ENCODE peak calls at places on chromosomes 11 and 22, in five cellular contexts. M, Z, S, X and C are unnamed samples.

GRCh38 chr11:83257638-83258229 is 28.4 kb downstream of the CCDC90B start:
- DNase-seq in M (no peak), Z (no peak), S (peak; percentile 56), X (no peak), C (no peak)

GRCh38 chr22:48316245-48316875 is 1511.3 kb downstream of the BRD1 start:
- DNase-seq in M (no peak), Z (no peak), S (no peak), X (no peak), C (no peak)

GRCh38 chr11:102664001-102664752 is 39.0 kb upstream of the MMP20 start:
- DNase-seq in M (no peak), Z (no peak), S (peak; percentile 7), X (peak; percentile 13), C (peak; percentile 13)

GRCh38 chr11:82889133-82890001 is 10.9 kb downstream of the PRCP start:
- DNase-seq in M (no peak), Z (no peak), S (no peak), X (no peak), C (no peak)

GRCh38 chr11:126497581-126498109 is 142.2 kb downstream of the ST3GAL4 start:
- DNase-seq in M (no peak), Z (no peak), S (no peak), X (no peak), C (no peak)

GRCh38 chr11:128548655-128549255 is 38.6 kb downstream of the ETS1 start:
- DNase-seq in M (no peak), Z (no peak), S (no peak), X (no peak), C (no peak)

GRCh38 chr11:68269414-68270081 is 2.2 kb downstream of the C11orf24 start:
- DNase-seq in M (no peak), Z (no peak), S (peak; percentile 57), X (no peak), C (no peak)

GRCh38 chr11:104531075-104531474 is 367.1 kb upstream of the PDGFD start:
- DNase-seq in M (peak; percentile 10), Z (no peak), S (peak; percentile 0), X (no peak), C (no peak)

GRCh38 chr11:68090706-68091105 is 30.5 kb downstream of the CHKA start:
- DNase-seq in M (no peak), Z (no peak), S (no peak), X (no peak), C (no peak)

GRCh38 chr11:5737091-5737490 is 843 bp downstream of the OR56B1 start:
- DNase-seq in M (no peak), Z (no peak), S (no peak), X (no peak), C (no peak)

GRCh38 chr22:44441401-44442185 is 56.4 kb downstream of the RTL6 start:
- DNase-seq in M (no peak), Z (no peak), S (no peak), X (no peak), C (no peak)

GRCh38 chr11:1743587-1744136 is 6.7 kb downstream of the IFITM10 start:
- DNase-seq in M (no peak), Z (no peak), S (no peak), X (no peak), C (no peak)

GRCh38 chr11:72807021-72807693 is 7.1 kb upstream of the ATG16L2 start:
- DNase-seq in M (no peak), Z (no peak), S (peak; percentile 72), X (no peak), C (no peak)

GRCh38 chr11:70816156-70816678 is 417.9 kb downstream of the CTTN start:
- DNase-seq in M (no peak), Z (no peak), S (no peak), X (no peak), C (no peak)

GRCh38 chr11:111846640-111847039 is 24.7 kb downstream of the ALG9 start:
- DNase-seq in M (no peak), Z (no peak), S (no peak), X (no peak), C (no peak)

GRCh38 chr11:19332476-19332875 is 91.7 kb upstream of the E2F8 start:
- DNase-seq in M (no peak), Z (peak; percentile 75), S (no peak), X (no peak), C (no peak)

GRCh38 chr11:88398372-88399140 is 61.0 kb upstream of the CTSC start:
- DNase-seq in M (no peak), Z (no peak), S (peak; percentile 31), X (no peak), C (peak; percentile 12)

DNA sequence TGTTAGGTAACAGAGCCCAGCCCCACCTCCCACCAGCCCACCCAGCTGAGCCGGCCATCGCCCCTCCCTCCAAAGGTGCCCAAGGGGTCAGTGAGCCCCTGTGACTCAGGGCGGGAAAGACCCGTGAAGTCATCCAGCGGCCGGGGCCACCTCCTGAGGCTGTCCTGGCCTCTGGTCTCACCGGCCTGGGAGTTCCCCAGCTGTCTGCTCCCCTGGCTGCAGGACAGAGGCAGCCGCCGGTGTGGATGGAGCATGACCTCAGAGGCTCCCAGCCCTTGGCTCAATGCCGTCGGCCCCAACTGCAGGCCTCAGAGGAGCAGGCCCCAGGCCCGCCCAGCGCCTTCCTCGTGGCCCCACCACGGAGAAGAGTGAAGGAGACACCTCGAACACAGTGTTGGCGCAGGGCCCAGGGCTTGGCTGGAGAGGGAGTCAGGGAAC is 28.7 kb downstream of the RPL3 start:
- DNase-seq in M (no peak), Z (no peak), S (peak; percentile 56), X (no peak), C (no peak)
- TF ChIP-seq SP1 in M (no peak), Z (no peak), S (no peak), X (no peak), C (no peak)

GRCh38 chr11:119093666-119093950 is 8.0 kb downstream of the DPAGT1 start:
- DNase-seq in M (no peak), Z (no peak), S (no peak), X (no peak), C (no peak)

GRCh38 chr11:119091966-119092879 is 7.5 kb downstream of the HMBS start:
- DNase-seq in M (no peak), Z (no peak), S (no peak), X (no peak), C (no peak)

GRCh38 chr11:119094816-119095065 is 6.9 kb downstream of the DPAGT1 start:
- DNase-seq in M (no peak), Z (no peak), S (peak; percentile 64), X (no peak), C (no peak)

GRCh38 chr11:119093951-119094815 is 7.5 kb downstream of the DPAGT1 start:
- DNase-seq in M (no peak), Z (no peak), S (no peak), X (peak; percentile 65), C (no peak)

DNA sequence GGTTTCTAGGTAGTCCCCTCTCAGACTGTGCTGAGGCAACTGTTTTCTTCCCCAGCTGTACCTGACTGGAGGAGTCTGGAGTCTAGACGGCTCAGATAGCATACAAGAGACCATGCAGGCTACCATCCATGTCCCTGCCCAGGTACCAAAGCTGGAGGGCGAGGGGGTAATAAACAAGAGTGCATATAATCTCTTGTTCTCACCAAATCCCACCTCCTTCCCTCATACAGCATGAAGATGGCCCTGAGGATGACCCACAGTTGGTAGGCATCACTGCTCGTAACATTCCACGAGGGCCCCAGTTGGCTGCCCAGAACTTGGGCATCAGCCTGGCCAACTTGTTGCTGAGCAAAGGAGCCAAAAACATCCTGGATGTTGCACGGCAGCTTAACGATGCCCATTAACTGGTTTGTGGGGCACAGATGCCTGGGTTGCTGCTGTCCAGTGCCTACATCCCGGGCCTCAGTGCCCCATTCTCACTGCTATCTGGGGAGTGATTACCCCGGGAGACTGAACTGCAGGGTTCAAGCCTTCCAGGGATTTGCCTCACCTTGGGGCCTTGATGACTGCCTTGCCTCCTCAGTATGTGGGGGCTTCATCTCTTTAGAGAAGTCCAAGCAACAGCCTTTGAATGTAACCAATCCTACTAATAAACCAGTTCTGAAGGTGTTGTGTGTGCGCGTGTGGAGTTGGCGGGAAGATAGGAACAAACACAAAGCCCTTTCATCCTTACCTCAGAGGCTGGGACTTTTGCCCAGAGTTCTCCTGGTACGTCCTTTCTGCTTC is 8.4 kb downstream of the HMBS start:
- DNase-seq in M (no peak), Z (no peak), S (peak; percentile 43), X (no peak), C (no peak)
- TF ChIP-seq ZNF274 in M (no peak), Z (no peak), S (no peak), X (no peak), C (no peak)

GRCh38 chr22:21996175-21996574 is 13.6 kb upstream of the TOP3B start:
- DNase-seq in M (no peak), Z (no peak), S (no peak), X (no peak), C (no peak)
- TF ChIP-seq SP1 in M (no peak), Z (no peak), S (no peak), X (no peak), C (no peak)

GRCh38 chr22:20926243-20926642 is 9.0 kb downstream of the CRKL start:
- DNase-seq in M (no peak), Z (no peak), S (no peak), X (peak; percentile 38), C (no peak)
- TF ChIP-seq ZNF274 in M (no peak), Z (no peak), S (no peak), X (no peak), C (no peak)